ENCODE peak calls at places on chromosomes 1 and 21, in four cellular contexts. One of them, this sample, is unnamed.

GRCh38 chr1:65265296-65266271 is 43.8 kb upstream of the DNAJC6 start:
- DNase-seq in thoracic aorta: no peak
- DNase-seq in activated T-helper 9 cell treated with anti-CD3 and anti-CD28 coated beads, Interleukin-2, amount 50 U/mL, for 16 hours: no peak
- DNase-seq in transverse colon: peak; percentile 25
- DNase-seq in this sample: no peak

GRCh38 chr1:218694635-218695034 is 349.5 kb downstream of the TGFB2 start:
- DNase-seq in thoracic aorta: no peak
- DNase-seq in activated T-helper 9 cell treated with anti-CD3 and anti-CD28 coated beads, Interleukin-2, amount 50 U/mL, for 16 hours: no peak
- DNase-seq in transverse colon: no peak
- DNase-seq in this sample: no peak

GRCh38 chr1:172513480-172513879 is 19.5 kb upstream of the SUCO start:
- DNase-seq in thoracic aorta: no peak
- DNase-seq in activated T-helper 9 cell treated with anti-CD3 and anti-CD28 coated beads, Interleukin-2, amount 50 U/mL, for 16 hours: no peak
- DNase-seq in transverse colon: no peak
- DNase-seq in this sample: no peak

GRCh38 chr1:27418326-27418761 is 25.9 kb downstream of the GPR3 start:
- DNase-seq in thoracic aorta: no peak
- DNase-seq in activated T-helper 9 cell treated with anti-CD3 and anti-CD28 coated beads, Interleukin-2, amount 50 U/mL, for 16 hours: peak; percentile 50
- DNase-seq in transverse colon: peak; percentile 64
- DNase-seq in this sample: no peak

GRCh38 chr1:81478217-81478616 is 322.5 kb upstream of the ADGRL2 start:
- DNase-seq in thoracic aorta: no peak
- DNase-seq in activated T-helper 9 cell treated with anti-CD3 and anti-CD28 coated beads, Interleukin-2, amount 50 U/mL, for 16 hours: no peak
- DNase-seq in transverse colon: no peak
- DNase-seq in this sample: no peak

GRCh38 chr1:185862235-185862634 is 128.0 kb downstream of the HMCN1 start:
- DNase-seq in thoracic aorta: no peak
- DNase-seq in activated T-helper 9 cell treated with anti-CD3 and anti-CD28 coated beads, Interleukin-2, amount 50 U/mL, for 16 hours: no peak
- DNase-seq in transverse colon: no peak
- DNase-seq in this sample: no peak

GRCh38 chr1:109270623-109271317 is 12.2 kb downstream of the PSRC1 start:
- DNase-seq in thoracic aorta: no peak
- DNase-seq in activated T-helper 9 cell treated with anti-CD3 and anti-CD28 coated beads, Interleukin-2, amount 50 U/mL, for 16 hours: no peak
- DNase-seq in transverse colon: no peak
- DNase-seq in this sample: no peak

GRCh38 chr1:106608836-106609235 is 447.6 kb upstream of the PRMT6 start:
- DNase-seq in thoracic aorta: no peak
- DNase-seq in activated T-helper 9 cell treated with anti-CD3 and anti-CD28 coated beads, Interleukin-2, amount 50 U/mL, for 16 hours: no peak
- DNase-seq in transverse colon: no peak
- DNase-seq in this sample: no peak

GRCh38 chr1:240747907-240748306 is 136.0 kb upstream of the GREM2 start:
- DNase-seq in thoracic aorta: no peak
- DNase-seq in activated T-helper 9 cell treated with anti-CD3 and anti-CD28 coated beads, Interleukin-2, amount 50 U/mL, for 16 hours: no peak
- DNase-seq in transverse colon: no peak
- DNase-seq in this sample: no peak

GRCh38 chr1:154808909-154809262 is 61.2 kb downstream of the KCNN3 start:
- DNase-seq in thoracic aorta: no peak
- DNase-seq in activated T-helper 9 cell treated with anti-CD3 and anti-CD28 coated beads, Interleukin-2, amount 50 U/mL, for 16 hours: no peak
- DNase-seq in transverse colon: peak; percentile 33
- DNase-seq in this sample: no peak

GRCh38 chr1:165284471-165284870 is 72.0 kb downstream of the LMX1A start:
- DNase-seq in thoracic aorta: no peak
- DNase-seq in activated T-helper 9 cell treated with anti-CD3 and anti-CD28 coated beads, Interleukin-2, amount 50 U/mL, for 16 hours: no peak
- DNase-seq in transverse colon: no peak
- DNase-seq in this sample: no peak

GRCh38 chr1:77047978-77048614 is 171.1 kb downstream of the PIGK start:
- DNase-seq in thoracic aorta: no peak
- DNase-seq in activated T-helper 9 cell treated with anti-CD3 and anti-CD28 coated beads, Interleukin-2, amount 50 U/mL, for 16 hours: no peak
- DNase-seq in transverse colon: no peak
- DNase-seq in this sample: no peak

GRCh38 chr1:26057189-26057588 is 10.2 kb downstream of the TRIM63 start:
- DNase-seq in thoracic aorta: no peak
- DNase-seq in activated T-helper 9 cell treated with anti-CD3 and anti-CD28 coated beads, Interleukin-2, amount 50 U/mL, for 16 hours: no peak
- DNase-seq in transverse colon: no peak
- DNase-seq in this sample: no peak

GRCh38 chr1:39497570-39497969 is 6.1 kb downstream of the BMP8A start:
- DNase-seq in thoracic aorta: no peak
- DNase-seq in activated T-helper 9 cell treated with anti-CD3 and anti-CD28 coated beads, Interleukin-2, amount 50 U/mL, for 16 hours: no peak
- DNase-seq in transverse colon: no peak
- DNase-seq in this sample: no peak

GRCh38 chr1:108896160-108897150 is 19.7 kb downstream of the GPSM2 start:
- DNase-seq in thoracic aorta: no peak
- DNase-seq in activated T-helper 9 cell treated with anti-CD3 and anti-CD28 coated beads, Interleukin-2, amount 50 U/mL, for 16 hours: no peak
- DNase-seq in transverse colon: no peak
- DNase-seq in this sample: no peak

GRCh38 chr21:37619464-37619974 is 252.9 kb downstream of the DYRK1A start:
- DNase-seq in thoracic aorta: no peak
- DNase-seq in activated T-helper 9 cell treated with anti-CD3 and anti-CD28 coated beads, Interleukin-2, amount 50 U/mL, for 16 hours: no peak
- DNase-seq in transverse colon: no peak
- DNase-seq in this sample: no peak

GRCh38 chr1:203161703-203162102 is 13.9 kb downstream of the MYBPH start:
- DNase-seq in thoracic aorta: no peak
- DNase-seq in activated T-helper 9 cell treated with anti-CD3 and anti-CD28 coated beads, Interleukin-2, amount 50 U/mL, for 16 hours: no peak
- DNase-seq in transverse colon: no peak
- DNase-seq in this sample: no peak

GRCh38 chr1:180769889-180770288 is 138.1 kb downstream of the XPR1 start:
- DNase-seq in thoracic aorta: no peak
- DNase-seq in activated T-helper 9 cell treated with anti-CD3 and anti-CD28 coated beads, Interleukin-2, amount 50 U/mL, for 16 hours: no peak
- DNase-seq in transverse colon: no peak
- DNase-seq in this sample: no peak

GRCh38 chr1:12083766-12084165 is 20.7 kb downstream of the TNFRSF8 start:
- DNase-seq in thoracic aorta: no peak
- DNase-seq in activated T-helper 9 cell treated with anti-CD3 and anti-CD28 coated beads, Interleukin-2, amount 50 U/mL, for 16 hours: no peak
- DNase-seq in transverse colon: no peak
- DNase-seq in this sample: no peak

GRCh38 chr1:154427173-154428139 is 22.3 kb downstream of the IL6R start:
- DNase-seq in thoracic aorta: no peak
- DNase-seq in activated T-helper 9 cell treated with anti-CD3 and anti-CD28 coated beads, Interleukin-2, amount 50 U/mL, for 16 hours: no peak
- DNase-seq in transverse colon: peak; percentile 84
- DNase-seq in this sample: no peak

GRCh38 chr1:6007318-6008083 is 15.3 kb upstream of the NPHP4 start:
- DNase-seq in thoracic aorta: no peak
- DNase-seq in activated T-helper 9 cell treated with anti-CD3 and anti-CD28 coated beads, Interleukin-2, amount 50 U/mL, for 16 hours: no peak
- DNase-seq in transverse colon: no peak
- DNase-seq in this sample: no peak